ENCODE peak calls at places on chromosomes 3 and 15, in four cellular contexts. D is stimulated activated CD8-positive, alpha-beta memory T cell treated with anti-CD3 and anti-CD28 coated beads, Interleukin-12 subunit alpha, Interleukin-12 subunit beta, amount 100 ng/mL, for 4 hours; Z is anterior cingulate cortex; R is thoracic aorta. N is an unnamed sample.

GRCh38 chr15:68501616-68502015 is 69.7 kb upstream of the ITGA11 start:
- DNase-seq in D (no peak), Z (no peak), R (no peak), N (no peak)

GRCh38 chr3:117404756-117405155 is 695.2 kb downstream of the TUSC7 start:
- DNase-seq in D (no peak), Z (no peak), R (no peak), N (no peak)

GRCh38 chr3:16589120-16589519 is 16.1 kb downstream of the DAZL start:
- DNase-seq in D (no peak), Z (no peak), R (no peak), N (no peak)

GRCh38 chr3:52202384-52203077 is 4.6 kb downstream of the ALAS1 start:
- DNase-seq in D (no peak), Z (no peak), R (no peak), N (no peak)

GRCh38 chr3:180036092-180036677 is 552 bp downstream of the PEX5L start:
- DNase-seq in D (no peak), Z (no peak), R (no peak), N (no peak)

GRCh38 chr15:45199136-45199810 is 11.5 kb upstream of the SHF start:
- DNase-seq in D (no peak), Z (no peak), R (no peak), N (peak)

GRCh38 chr15:43370310-43370974 is 401 bp downstream of the ZSCAN29 start:
- DNase-seq in D (no peak), Z (peak), R (no peak), N (peak)

GRCh38 chr15:67433495-67434099 is 87.3 kb upstream of the C15orf61 start:
- DNase-seq in D (no peak), Z (no peak), R (no peak), N (peak)

GRCh38 chr15:31439328-31439727 is 112.7 kb downstream of the KLF13 start:
- DNase-seq in D (no peak), Z (no peak), R (no peak), N (no peak)

GRCh38 chr3:194140520-194141414 is 4.8 kb downstream of the HES1 start:
- DNase-seq in D (no peak), Z (no peak), R (no peak), N (peak)

GRCh38 chr3:152173627-152174026 is 95.1 kb upstream of the MBNL1 start:
- DNase-seq in D (no peak), Z (no peak), R (no peak), N (no peak)

GRCh38 chr3:31550452-31551251 is 17.9 kb downstream of the STT3B start:
- DNase-seq in D (no peak), Z (no peak), R (no peak), N (peak)

GRCh38 chr3:98513136-98513535 is 9.6 kb downstream of the CLDND1 start:
- DNase-seq in D (no peak), Z (no peak), R (no peak), N (peak)

GRCh38 chr15:85749261-85750151 is 45.2 kb downstream of the KLHL25 start:
- DNase-seq in D (no peak), Z (no peak), R (no peak), N (no peak)

GRCh38 chr15:80967451-80967850 is 22.2 kb downstream of the MESD start:
- DNase-seq in D (no peak), Z (no peak), R (no peak), N (peak)

GRCh38 chr15:76993114-76993715 is 1.7 kb upstream of the PSTPIP1 start:
- DNase-seq in D (no peak), Z (no peak), R (no peak), N (no peak)

GRCh38 chr3:146498002-146498736 is 28.8 kb upstream of the PLSCR2 start:
- DNase-seq in D (no peak), Z (no peak), R (no peak), N (no peak)

GRCh38 chr15:57806003-57806402 is 99.5 kb downstream of the POLR2M start:
- DNase-seq in D (no peak), Z (no peak), R (no peak), N (no peak)

GRCh38 chr15:68313501-68314390 is 36.2 kb downstream of the FEM1B start:
- DNase-seq in D (no peak), Z (no peak), R (no peak), N (no peak)

GRCh38 chr15:27970661-27971392 is 128.3 kb downstream of the OCA2 start:
- DNase-seq in D (no peak), Z (no peak), R (no peak), N (no peak)

GRCh38 chr3:17023006-17023664 is 138.4 kb downstream of the PLCL2 start:
- DNase-seq in D (peak), Z (no peak), R (no peak), N (peak)

GRCh38 chr3:195120199-195120556 is 150.8 kb downstream of the XXYLT1 start:
- DNase-seq in D (no peak), Z (no peak), R (no peak), N (no peak)

GRCh38 chr15:31279221-31280036 is 47.2 kb upstream of the KLF13 start:
- DNase-seq in D (no peak), Z (no peak), R (no peak), N (no peak)

GRCh38 chr3:8458711-8459110 is 42.9 kb upstream of the LMCD1 start:
- DNase-seq in D (no peak), Z (no peak), R (peak), N (peak)

GRCh38 chr15:58434334-58434888 is 2.6 kb downstream of the LIPC start:
- DNase-seq in D (no peak), Z (no peak), R (no peak), N (no peak)

GRCh38 chr15:40845036-40845435 is 1.2 kb downstream of the SPINT1 start:
- DNase-seq in D (no peak), Z (no peak), R (no peak), N (no peak)